ENCODE peak calls at places on chromosomes 3 and 15, in seven cellular contexts. One of them, this sample, is unnamed.
A peak's percentile ranks its signal among the peaks of the same experiment; 100 is the strongest.

GRCh38 chr15:90400759-90401314 is 12.8 kb downstream of the IQGAP1 start:
- DNase-seq in fibroblast of lung: peak; percentile 98
- DNase-seq in stomach: peak; percentile 68
- DNase-seq in T-helper 2 cell: peak; percentile 81
- DNase-seq in occipital lobe: no peak
- DNase-seq in psoas muscle: peak; percentile 55
- DNase-seq in stimulated activated CD8-positive, alpha-beta memory T cell treated with anti-CD3 and anti-CD28 coated beads, Interleukin-4, amount 100 ng/mL, for 4 hours: no peak
- DNase-seq in this sample: no peak

GRCh38 chr15:41892621-41893421 is 1.0 kb downstream of the SPTBN5 start:
- DNase-seq in psoas muscle: peak; percentile 55
- DNase-seq in T-helper 2 cell: peak; percentile 29
- DNase-seq in stomach: peak; percentile 92
- DNase-seq in fibroblast of lung: no peak
- DNase-seq in stimulated activated CD8-positive, alpha-beta memory T cell treated with anti-CD3 and anti-CD28 coated beads, Interleukin-4, amount 100 ng/mL, for 4 hours: no peak
- DNase-seq in occipital lobe: no peak
- DNase-seq in this sample: no peak

GRCh38 chr3:58353722-58354553 is 21.2 kb downstream of the PXK start:
- DNase-seq in occipital lobe: no peak
- DNase-seq in T-helper 2 cell: peak; percentile 39
- DNase-seq in stimulated activated CD8-positive, alpha-beta memory T cell treated with anti-CD3 and anti-CD28 coated beads, Interleukin-4, amount 100 ng/mL, for 4 hours: no peak
- DNase-seq in fibroblast of lung: no peak
- DNase-seq in psoas muscle: no peak
- DNase-seq in stomach: no peak
- DNase-seq in this sample: no peak

GRCh38 chr15:42012241-42012640 is 8.6 kb downstream of the PLA2G4E start:
- DNase-seq in occipital lobe: no peak
- DNase-seq in fibroblast of lung: no peak
- DNase-seq in psoas muscle: no peak
- DNase-seq in T-helper 2 cell: no peak
- DNase-seq in stomach: peak; percentile 39
- DNase-seq in stimulated activated CD8-positive, alpha-beta memory T cell treated with anti-CD3 and anti-CD28 coated beads, Interleukin-4, amount 100 ng/mL, for 4 hours: no peak
- DNase-seq in this sample: no peak

GRCh38 chr3:181721369-181721768 is 9.6 kb downstream of the SOX2 start:
- DNase-seq in stomach: no peak
- DNase-seq in psoas muscle: no peak
- DNase-seq in fibroblast of lung: no peak
- DNase-seq in occipital lobe: no peak
- DNase-seq in stimulated activated CD8-positive, alpha-beta memory T cell treated with anti-CD3 and anti-CD28 coated beads, Interleukin-4, amount 100 ng/mL, for 4 hours: no peak
- DNase-seq in T-helper 2 cell: no peak
- DNase-seq in this sample: no peak

GRCh38 chr3:41234823-41235722 is 35.8 kb downstream of the CTNNB1 start:
- DNase-seq in stimulated activated CD8-positive, alpha-beta memory T cell treated with anti-CD3 and anti-CD28 coated beads, Interleukin-4, amount 100 ng/mL, for 4 hours: no peak
- DNase-seq in fibroblast of lung: peak; percentile 53
- DNase-seq in occipital lobe: no peak
- DNase-seq in T-helper 2 cell: no peak
- DNase-seq in psoas muscle: no peak
- DNase-seq in stomach: no peak
- DNase-seq in this sample: no peak

GRCh38 chr15:68271854-68272471 is 5.6 kb upstream of the FEM1B start:
- DNase-seq in T-helper 2 cell: no peak
- DNase-seq in psoas muscle: peak; percentile 39
- DNase-seq in occipital lobe: peak; percentile 57
- DNase-seq in stimulated activated CD8-positive, alpha-beta memory T cell treated with anti-CD3 and anti-CD28 coated beads, Interleukin-4, amount 100 ng/mL, for 4 hours: no peak
- DNase-seq in fibroblast of lung: peak; percentile 95
- DNase-seq in stomach: no peak
- DNase-seq in this sample: no peak

GRCh38 chr3:122085666-122086065 is 30.5 kb downstream of the CD86 start:
- DNase-seq in stimulated activated CD8-positive, alpha-beta memory T cell treated with anti-CD3 and anti-CD28 coated beads, Interleukin-4, amount 100 ng/mL, for 4 hours: no peak
- DNase-seq in fibroblast of lung: no peak
- DNase-seq in stomach: no peak
- DNase-seq in T-helper 2 cell: no peak
- DNase-seq in psoas muscle: no peak
- DNase-seq in occipital lobe: no peak
- DNase-seq in this sample: no peak